ENCODE peak calls at places on chromosomes 11 and 22, in six cellular contexts. R is H1, Z is neuronal stem cell, F is IMR-90, M is mesenchymal stem cell, B is mesendoderm. S is an unnamed sample.

GRCh38 chr11:76347391-76347790 is 33.5 kb downstream of the THAP12 start:
- DNase-seq in B (no peak), F (no peak), R (no peak), M (no peak), Z (no peak), S (no peak)

GRCh38 chr22:41915035-41915782 is at the start of gene SHISA8:
- DNase-seq in Z (no peak), F (peak), B (peak), M (peak), R (no peak), S (peak)

GRCh38 chr11:32426819-32427615 is 8.3 kb downstream of the WT1 start:
- DNase-seq in F (no peak), B (peak), Z (no peak), R (peak), M (no peak), S (no peak)

GRCh38 chr11:134024420-134025085 is 44.3 kb upstream of the JAM3 start:
- DNase-seq in Z (no peak), R (no peak), B (no peak), M (no peak), F (peak), S (peak)

GRCh38 chr11:26905368-26905767 is 88.5 kb upstream of the FIBIN start:
- DNase-seq in Z (no peak), R (no peak), F (peak), B (peak), M (peak), S (no peak)

GRCh38 chr11:74634537-74634936 is 42.2 kb downstream of the POLD3 start:
- DNase-seq in F (peak), R (no peak), M (peak), B (peak), Z (no peak), S (peak)

GRCh38 chr11:124890701-124891389 is 6.8 kb downstream of the ROBO4 start:
- DNase-seq in R (no peak), M (no peak), F (no peak), Z (no peak), B (no peak), S (no peak)

GRCh38 chr11:118437736-118438125 is 1.4 kb downstream of the KMT2A start:
- DNase-seq in B (peak), Z (peak), F (peak), M (peak), R (peak), S (no peak)

GRCh38 chr22:39634530-39635399 is 64.2 kb downstream of the CACNA1I start:
- DNase-seq in Z (no peak), M (peak), R (no peak), F (peak), B (peak), S (peak)

GRCh38 chr11:67351275-67352005 is 1.9 kb downstream of the POLD4 start:
- DNase-seq in F (peak), M (peak), R (peak), B (peak), Z (no peak), S (peak)
- H3K4me3 ChIP-seq in F (no peak), M (peak), R (no peak), B (no peak), Z (no peak), S (no peak)

DNA sequence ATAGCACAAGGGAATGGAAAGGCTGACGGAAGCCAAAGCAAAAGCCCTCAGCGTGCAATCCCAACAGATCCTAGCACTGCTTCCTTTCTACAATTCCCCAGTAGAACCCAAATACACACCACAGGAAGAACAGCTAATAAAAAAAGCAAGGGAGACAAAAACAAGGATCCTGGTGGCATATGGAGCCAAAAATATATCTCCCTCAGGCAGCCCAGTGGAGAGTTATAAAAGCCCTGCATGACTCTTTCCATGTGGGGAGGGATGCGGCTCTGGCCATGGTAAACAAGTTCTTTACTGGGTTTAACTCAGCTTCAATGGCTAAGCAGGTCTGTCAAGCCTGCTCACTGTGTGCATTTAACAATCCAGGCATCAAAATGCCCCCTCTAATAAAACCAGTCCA is 88.1 kb downstream of the PIWIL4 start:
- DNase-seq in F (no peak), B (no peak), M (no peak), Z (no peak), R (peak), S (no peak)
- H2BK120ac ChIP-seq in F (no peak), B (no peak), M (no peak), Z (no peak), R (no peak), S (no peak)

DNA sequence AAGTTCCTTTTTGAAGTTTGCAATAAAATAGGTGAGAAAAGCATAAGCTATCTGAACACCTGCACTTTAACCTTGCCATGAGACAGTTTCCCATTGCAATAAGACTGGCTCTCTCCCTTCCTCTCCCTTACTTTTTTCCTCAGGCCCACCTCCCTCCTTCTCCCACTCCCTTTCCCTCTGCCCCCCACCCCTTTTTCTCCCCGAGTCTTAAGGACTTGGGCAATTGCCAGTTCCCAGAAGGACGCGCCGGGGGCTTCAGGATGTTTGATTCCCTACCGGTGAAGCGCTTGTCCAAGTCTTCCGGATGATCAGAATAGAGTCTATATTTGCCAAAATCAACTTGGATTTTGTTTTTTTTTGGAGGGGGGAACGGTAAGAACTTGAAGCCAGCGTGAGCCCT is 2.1 kb upstream of the DBX1 start:
- DNase-seq in R (no peak), M (no peak), Z (no peak), B (no peak), F (no peak), S (no peak)
- H3K4me3 ChIP-seq in R (peak), M (no peak), Z (no peak), B (no peak), F (no peak), S (no peak)

DNA sequence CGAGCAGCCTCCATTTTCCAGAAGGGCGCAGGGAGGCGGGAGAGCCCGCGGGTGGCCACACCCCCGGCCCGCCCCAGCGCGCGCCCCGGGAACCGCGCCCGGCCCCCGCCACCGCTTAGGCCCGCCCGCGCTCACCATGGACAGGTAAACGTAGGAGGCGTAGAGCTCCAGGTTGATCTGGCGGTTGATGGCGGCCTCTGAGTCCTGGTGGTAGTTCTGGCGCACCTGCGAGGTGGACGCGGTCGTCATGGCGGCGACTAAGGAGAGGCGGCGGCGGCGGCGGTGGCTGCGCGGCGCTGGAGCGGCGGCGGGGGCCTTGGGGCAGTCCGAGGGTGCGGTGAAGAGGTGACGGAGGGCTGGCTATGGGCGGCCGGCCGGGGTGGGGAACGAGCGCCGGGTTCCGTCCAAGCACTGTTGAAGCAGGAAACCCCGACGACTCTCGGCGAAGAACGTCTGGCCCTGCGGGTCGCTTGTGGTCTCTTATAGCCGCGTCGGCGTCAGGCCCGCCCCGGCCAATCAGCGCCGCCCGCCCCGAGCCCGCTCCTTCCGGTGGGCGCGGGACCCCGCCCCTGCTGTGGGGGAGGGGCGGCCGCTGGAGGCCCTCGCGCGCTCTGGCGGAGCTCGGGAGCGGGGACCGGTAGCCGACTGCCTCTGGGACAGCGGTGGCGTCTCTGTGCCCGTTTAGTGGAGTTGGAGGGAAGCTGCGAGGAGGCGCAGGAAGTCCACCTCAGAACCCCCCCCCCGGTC is at the start of gene FTH1:
- DNase-seq in R (peak), F (peak), B (peak), M (peak), Z (peak), S (peak)
- H2BK120ac ChIP-seq in R (peak), F (peak), B (peak), M (peak), Z (peak), S (peak)

DNA sequence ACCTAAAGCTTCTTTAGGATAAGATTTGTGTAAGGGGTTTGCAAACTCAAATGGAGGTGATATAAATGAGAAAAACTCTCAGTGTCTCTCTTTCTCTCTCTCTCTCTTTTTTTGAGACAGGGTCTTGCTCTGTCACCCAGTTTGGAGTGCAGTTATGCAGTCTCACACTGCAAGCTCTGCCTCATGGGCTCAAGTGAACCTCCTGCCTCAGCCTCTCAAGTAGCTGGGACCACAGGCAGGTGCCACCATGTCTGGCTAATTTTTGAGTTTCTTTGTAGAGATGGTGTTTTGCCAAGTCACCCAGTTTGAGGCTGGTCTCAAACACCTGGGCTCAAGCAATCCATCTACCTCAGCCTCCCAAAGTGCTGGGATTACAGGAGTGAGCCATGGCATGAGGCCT is 2.9 kb downstream of the BIRC3 start:
- DNase-seq in R (no peak), Z (no peak), F (no peak), M (no peak), B (no peak), S (no peak)
- H3K4me3 ChIP-seq in R (no peak), Z (no peak), F (no peak), M (no peak), B (no peak), S (no peak)